ENCODE peak calls at places on chromosome 18, in nine cellular contexts. C is kidney, P is GM12865, A is AG04450, K is GM23338, U is choroid plexus epithelial cell, F is mesothelial cell of epicardium, I is astrocyte of the cerebellum, O is fibroblast of mammary gland. M is an unnamed sample.

GRCh38 chr18:49321800-49322461 is 138.5 kb downstream of the DYM start:
- DNase-seq in C (no peak), P (no peak), A (no peak), K (no peak), U (peak), F (no peak), I (peak), O (peak), M (peak)

GRCh38 chr18:49342690-49343089 is 117.8 kb downstream of the DYM start:
- DNase-seq in C (no peak), P (no peak), A (no peak), K (no peak), U (no peak), F (no peak), I (no peak), O (no peak), M (no peak)

GRCh38 chr18:79962311-79962710 is 2.1 kb upstream of the HSBP1L1 start:
- DNase-seq in C (no peak), P (no peak), A (no peak), K (no peak), U (no peak), F (peak), I (no peak), O (peak), M (no peak)

GRCh38 chr18:79524181-79525078 is 128.7 kb downstream of the NFATC1 start:
- DNase-seq in C (peak), P (peak), A (no peak), K (no peak), U (no peak), F (no peak), I (no peak), O (no peak), M (no peak)

GRCh38 chr18:22504665-22505064 is 87.0 kb upstream of the CTAGE1 start:
- DNase-seq in C (no peak), P (no peak), A (no peak), K (no peak), U (no peak), F (no peak), I (no peak), O (peak), M (no peak)

GRCh38 chr18:48956378-48956777 is 5.6 kb upstream of the SMAD7 start:
- DNase-seq in C (no peak), P (no peak), A (no peak), K (no peak), U (peak), F (no peak), I (no peak), O (peak), M (no peak)

GRCh38 chr18:79542876-79543750 is 136.5 kb upstream of the CTDP1 start:
- DNase-seq in C (peak), P (no peak), A (no peak), K (no peak), U (no peak), F (no peak), I (no peak), O (no peak), M (no peak)

GRCh38 chr18:11963991-11964484 is 17.3 kb upstream of the IMPA2 start:
- DNase-seq in C (no peak), P (no peak), A (no peak), K (peak), U (peak), F (no peak), I (no peak), O (peak), M (no peak)

GRCh38 chr18:13688191-13689136 is 37.9 kb downstream of the FAM210A start:
- DNase-seq in C (no peak), P (no peak), A (no peak), K (no peak), U (no peak), F (no peak), I (no peak), O (no peak), M (no peak)

GRCh38 chr18:680392-680791 is 22.9 kb downstream of the TYMS start:
- DNase-seq in C (no peak), P (no peak), A (no peak), K (no peak), U (no peak), F (no peak), I (no peak), O (no peak), M (no peak)

GRCh38 chr18:76658627-76659026 is 163.6 kb upstream of the ZNF516 start:
- DNase-seq in C (no peak), P (peak), A (no peak), K (peak), U (peak), F (no peak), I (no peak), O (no peak), M (no peak)

GRCh38 chr18:12657048-12657848 is 659 bp downstream of the SPIRE1 start:
- DNase-seq in C (peak), P (peak), A (no peak), K (peak), U (peak), F (peak), I (no peak), O (peak), M (no peak)

GRCh38 chr18:5596585-5596984 is 52.8 kb upstream of the EPB41L3 start:
- DNase-seq in C (no peak), P (no peak), A (no peak), K (no peak), U (no peak), F (no peak), I (no peak), O (no peak), M (no peak)

GRCh38 chr18:40152859-40153258 is 1802.2 kb upstream of the PIK3C3 start:
- DNase-seq in C (no peak), P (no peak), A (no peak), K (no peak), U (peak), F (no peak), I (no peak), O (peak), M (no peak)

GRCh38 chr18:80143876-80144275 is 34.8 kb downstream of the ADNP2 start:
- DNase-seq in C (no peak), P (no peak), A (no peak), K (no peak), U (peak), F (no peak), I (no peak), O (peak), M (no peak)

GRCh38 chr18:9763876-9764605 is 55.9 kb downstream of the RAB31 start:
- DNase-seq in C (no peak), P (no peak), A (no peak), K (no peak), U (no peak), F (no peak), I (peak), O (no peak), M (no peak)

GRCh38 chr18:26654173-26655009 is 106.0 kb upstream of the KCTD1 start:
- DNase-seq in C (no peak), P (no peak), A (no peak), K (no peak), U (peak), F (no peak), I (no peak), O (no peak), M (no peak)

GRCh38 chr18:23885750-23886149 is 128.8 kb upstream of the TTC39C start:
- DNase-seq in C (no peak), P (no peak), A (no peak), K (no peak), U (no peak), F (no peak), I (no peak), O (no peak), M (no peak)
- TF ChIP-seq CTCF in C (no peak), P (no peak), A (no peak), K (no peak), U (no peak), F (no peak), I (no peak), O (no peak), M (no peak)

GRCh38 chr18:60020107-60020925 is 120.5 kb downstream of the PMAIP1 start:
- DNase-seq in C (no peak), P (peak), A (no peak), K (no peak), U (peak), F (no peak), I (no peak), O (peak), M (no peak)
- TF ChIP-seq CTCF in C (no peak), P (no peak), A (no peak), K (no peak), U (no peak), F (no peak), I (no peak), O (no peak), M (no peak)

GRCh38 chr18:2823966-2824365 is 22.8 kb upstream of the EMILIN2 start:
- DNase-seq in C (no peak), P (no peak), A (no peak), K (no peak), U (no peak), F (no peak), I (no peak), O (no peak), M (no peak)

GRCh38 chr18:2823202-2823601 is 23.6 kb upstream of the EMILIN2 start:
- DNase-seq in C (no peak), P (no peak), A (no peak), K (no peak), U (no peak), F (no peak), I (no peak), O (no peak), M (no peak)

GRCh38 chr18:2824865-2825264 is 21.9 kb upstream of the EMILIN2 start:
- DNase-seq in C (no peak), P (no peak), A (no peak), K (no peak), U (no peak), F (no peak), I (no peak), O (no peak), M (no peak)

GRCh38 chr18:2822213-2822612 is 24.6 kb upstream of the EMILIN2 start:
- DNase-seq in C (no peak), P (no peak), A (no peak), K (no peak), U (no peak), F (no peak), I (no peak), O (no peak), M (no peak)

DNA sequence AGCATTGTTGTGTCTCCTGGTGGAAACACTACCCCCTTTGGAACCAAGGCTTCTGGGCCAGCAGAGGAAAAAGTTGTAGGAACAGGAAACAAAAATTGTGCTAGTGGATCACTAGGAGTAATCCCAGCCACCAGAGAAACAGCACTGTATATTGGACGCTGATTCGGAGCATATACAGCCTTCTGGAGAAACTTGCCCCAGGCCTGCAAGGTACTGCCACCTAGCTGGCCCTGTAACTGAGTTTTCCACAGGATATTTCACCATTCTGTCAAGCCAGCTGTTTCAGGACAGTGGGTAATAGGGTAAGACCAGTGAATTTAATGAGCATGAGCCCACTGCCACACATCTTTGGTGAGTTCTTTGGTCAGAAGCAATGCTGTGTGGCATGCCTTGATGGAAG is 25.1 kb upstream of the EMILIN2 start:
- DNase-seq in C (no peak), P (no peak), A (no peak), K (no peak), U (no peak), F (no peak), I (no peak), O (no peak), M (no peak)
- TF ChIP-seq CTCF in C (no peak), P (no peak), A (no peak), K (peak), U (no peak), F (no peak), I (no peak), O (no peak), M (no peak)

DNA sequence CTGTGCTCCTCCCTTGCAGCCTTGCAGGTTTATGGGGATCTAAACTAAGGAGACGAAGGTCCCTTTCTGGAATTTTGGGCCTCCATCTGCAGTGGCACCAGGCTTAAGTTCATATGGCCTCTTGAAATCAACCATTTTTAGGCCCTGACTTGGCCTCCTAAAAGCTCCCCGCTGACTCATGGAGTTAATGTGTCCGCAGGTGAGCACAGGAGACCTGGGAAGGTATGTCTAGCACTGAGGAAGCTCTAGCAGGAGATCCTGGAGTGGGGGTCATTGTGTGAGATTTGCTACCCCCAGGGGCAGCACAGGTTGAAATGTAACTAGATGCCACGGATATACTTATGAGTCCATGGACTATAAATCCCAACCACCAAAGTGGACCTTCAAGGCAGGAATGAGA is 95.9 kb upstream of the CELF4 start:
- DNase-seq in C (no peak), P (no peak), A (no peak), K (no peak), U (no peak), F (no peak), I (no peak), O (no peak), M (no peak)
- TF ChIP-seq CTCF in C (no peak), P (no peak), A (no peak), K (no peak), U (no peak), F (no peak), I (no peak), O (no peak), M (no peak)

DNA sequence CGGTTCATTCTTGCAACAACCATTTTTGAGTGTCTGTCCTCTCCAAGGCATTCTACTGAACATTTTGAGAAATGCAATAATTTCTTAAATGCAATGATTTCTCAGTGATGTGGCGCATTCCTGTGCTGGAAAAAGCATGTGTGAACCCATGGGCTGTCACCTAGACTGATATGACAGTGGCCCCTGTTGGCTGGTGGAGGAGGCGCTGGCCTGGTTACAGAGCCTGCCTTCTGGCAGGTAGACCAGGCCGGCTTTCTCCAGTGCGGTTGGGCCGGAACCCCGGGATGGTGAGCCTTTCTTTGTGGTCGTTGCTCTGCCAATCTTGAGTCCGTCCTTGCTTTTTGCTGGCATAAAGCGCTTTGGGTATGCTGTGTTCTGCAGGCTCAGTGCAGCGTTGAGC is 33.7 kb downstream of the TSHZ1 start:
- DNase-seq in C (peak), P (no peak), A (no peak), K (peak), U (no peak), F (no peak), I (no peak), O (no peak), M (no peak)
- TF ChIP-seq CTCF in C (peak), P (peak), A (no peak), K (peak), U (no peak), F (no peak), I (peak), O (no peak), M (no peak)

GRCh38 chr18:51621103-51621969 is 423.9 kb upstream of the MEX3C start:
- DNase-seq in C (no peak), P (peak), A (no peak), K (peak), U (peak), F (peak), I (peak), O (peak), M (no peak)
- TF ChIP-seq CTCF in C (peak), P (peak), A (peak), K (peak), U (peak), F (peak), I (peak), O (peak), M (peak)

GRCh38 chr18:36424741-36425142 is 127.2 kb downstream of the FHOD3 start:
- DNase-seq in C (no peak), P (peak), A (no peak), K (no peak), U (no peak), F (no peak), I (no peak), O (no peak), M (no peak)

GRCh38 chr18:36415606-36416005 is 118.1 kb downstream of the FHOD3 start:
- DNase-seq in C (no peak), P (no peak), A (no peak), K (no peak), U (no peak), F (no peak), I (no peak), O (no peak), M (no peak)

GRCh38 chr18:36420826-36421225 is 123.3 kb downstream of the FHOD3 start:
- DNase-seq in C (no peak), P (peak), A (no peak), K (no peak), U (no peak), F (no peak), I (no peak), O (peak), M (no peak)

GRCh38 chr18:36419188-36419912 is 121.8 kb downstream of the FHOD3 start:
- DNase-seq in C (no peak), P (no peak), A (peak), K (no peak), U (no peak), F (no peak), I (no peak), O (no peak), M (peak)

DNA sequence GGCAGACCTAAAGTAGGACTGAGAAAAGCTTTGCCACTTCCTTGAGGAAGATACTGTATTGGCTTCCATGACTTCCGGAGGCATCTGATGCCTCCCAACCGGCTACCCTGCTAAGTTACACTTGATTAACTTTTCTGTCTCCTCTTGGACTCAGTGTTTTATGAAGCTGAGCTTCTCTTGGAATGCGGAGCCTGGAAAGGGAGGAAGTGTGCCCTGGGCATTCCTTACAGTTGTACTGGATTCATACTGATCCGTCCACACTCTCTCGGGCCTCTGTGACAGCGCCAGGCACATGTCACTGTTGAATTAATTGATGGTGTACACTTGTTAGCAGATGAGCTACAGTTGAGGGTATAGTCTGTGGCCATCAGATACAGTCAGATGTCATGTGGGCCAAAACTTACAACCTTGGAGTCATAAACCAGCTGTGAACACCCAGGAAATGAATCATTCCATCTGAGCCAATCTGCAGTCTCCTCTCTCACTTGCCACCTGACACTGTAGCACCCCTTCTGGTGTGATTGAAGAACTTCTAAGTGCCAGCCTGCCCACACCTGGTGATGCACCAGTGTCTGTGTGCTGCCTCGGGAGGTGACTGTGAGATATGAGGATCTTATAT is 122.5 kb downstream of the FHOD3 start:
- DNase-seq in C (no peak), P (peak), A (no peak), K (peak), U (no peak), F (no peak), I (no peak), O (peak), M (no peak)
- TF ChIP-seq CTCF in C (no peak), P (peak), A (peak), K (peak), U (peak), F (no peak), I (no peak), O (peak), M (no peak)

GRCh38 chr18:31041346-31042067 is 1.0 kb downstream of the DSC3 start:
- DNase-seq in C (peak), P (no peak), A (no peak), K (peak), U (no peak), F (peak), I (no peak), O (no peak), M (no peak)

GRCh38 chr18:31042068-31042390 is 513 bp downstream of the DSC3 start:
- DNase-seq in C (no peak), P (no peak), A (no peak), K (no peak), U (no peak), F (no peak), I (no peak), O (no peak), M (no peak)

GRCh38 chr18:31040982-31041345 is 1.6 kb downstream of the DSC3 start:
- DNase-seq in C (no peak), P (no peak), A (no peak), K (peak), U (no peak), F (peak), I (no peak), O (no peak), M (no peak)

GRCh38 chr18:31043709-31044108 is 1.2 kb upstream of the DSC3 start:
- DNase-seq in C (no peak), P (no peak), A (no peak), K (no peak), U (no peak), F (no peak), I (no peak), O (no peak), M (no peak)

DNA sequence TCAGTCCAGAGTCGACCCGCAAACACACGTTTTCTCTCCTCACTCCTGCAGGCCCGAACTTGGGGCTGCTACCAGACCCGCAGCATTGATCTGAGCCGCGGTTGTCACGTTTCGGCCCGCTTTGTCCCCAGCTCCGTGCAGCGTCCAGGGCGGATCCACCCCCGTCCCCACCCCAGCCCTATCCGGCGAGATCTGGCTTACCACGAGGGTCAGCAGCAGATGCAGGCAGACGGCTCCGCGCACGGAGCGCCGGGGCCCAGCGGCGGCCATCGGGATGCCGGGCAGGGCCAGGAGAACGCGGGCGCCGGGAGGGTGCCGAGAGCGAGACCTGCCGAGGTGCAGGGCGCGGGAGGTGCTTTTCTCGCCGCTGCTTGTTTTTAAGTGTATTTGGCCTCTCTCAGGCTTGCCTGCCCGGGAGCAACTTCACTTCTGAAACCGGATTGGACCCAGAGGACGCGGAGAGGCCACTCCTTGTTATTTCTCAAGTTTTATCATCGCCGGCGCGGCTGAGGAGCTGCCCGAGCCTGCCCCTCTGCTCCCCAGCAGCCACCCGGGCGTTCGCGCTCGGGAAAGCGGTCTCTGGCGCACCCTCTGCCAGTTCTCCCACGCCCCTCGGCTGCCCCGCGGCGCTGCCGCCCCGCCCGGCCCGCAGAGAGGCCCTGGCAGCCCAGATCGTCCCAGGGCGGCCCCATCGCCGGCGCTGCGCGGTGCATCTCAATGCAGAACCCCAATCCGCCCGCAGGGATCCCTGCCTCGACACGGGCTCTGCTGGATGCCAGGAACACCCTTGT is at the start of gene DSC3:
- DNase-seq in C (peak), P (no peak), A (no peak), K (peak), U (peak), F (peak), I (no peak), O (no peak), M (no peak)
- TF ChIP-seq CTCF in C (no peak), P (no peak), A (no peak), K (no peak), U (no peak), F (no peak), I (no peak), O (no peak), M (no peak)

GRCh38 chr18:72468011-72468710 is 76.0 kb downstream of the CBLN2 start:
- DNase-seq in C (no peak), P (no peak), A (no peak), K (no peak), U (peak), F (no peak), I (no peak), O (no peak), M (no peak)
- TF ChIP-seq CTCF in C (no peak), P (no peak), A (no peak), K (no peak), U (no peak), F (no peak), I (no peak), O (no peak), M (no peak)

M was measured in AG09319.